ENCODE peak calls at places on chromosomes 4 and X, in four cellular contexts. X is fibroblast of lung, N is GM12865, P is progenitor cell of endocrine pancreas. S is an unnamed sample.

GRCh38 chrX:39491548-39492297 is 606.0 kb downstream of the BCOR start:
- DNase-seq in X (no peak), N (peak), P (no peak), S (peak)

GRCh38 chr4:167578906-167579305 is 344.6 kb upstream of the SPOCK3 start:
- DNase-seq in X (no peak), N (no peak), P (no peak), S (no peak)

GRCh38 chr4:16991455-16991854 is 93.0 kb upstream of the LDB2 start:
- DNase-seq in X (no peak), N (no peak), P (no peak), S (no peak)

GRCh38 chr4:121784975-121785374 is 16.1 kb upstream of the EXOSC9 start:
- DNase-seq in X (peak), N (no peak), P (no peak), S (no peak)

GRCh38 chr4:111802191-111802590 is 343.1 kb upstream of the FAM241A start:
- DNase-seq in X (peak), N (no peak), P (no peak), S (no peak)

GRCh38 chrX:106891762-106892161 is 11.4 kb downstream of the RIPPLY1 start:
- DNase-seq in X (no peak), N (no peak), P (no peak), S (no peak)

GRCh38 chr4:22434895-22435294 is 81.0 kb downstream of the ADGRA3 start:
- DNase-seq in X (peak), N (peak), P (no peak), S (peak)

GRCh38 chr4:79331126-79331876 is 5.4 kb upstream of the NAA11 start:
- DNase-seq in X (peak), N (peak), P (no peak), S (no peak)

GRCh38 chr4:169005453-169006099 is 4.5 kb downstream of the CBR4 start:
- DNase-seq in X (peak), N (peak), P (no peak), S (no peak)
- TF ChIP-seq CTCF in X (no peak), N (peak), P (peak), S (peak)

GRCh38 chrX:64321507-64321906 is 73.7 kb downstream of the MTMR8 start:
- DNase-seq in X (no peak), N (no peak), P (no peak), S (no peak)
- TF ChIP-seq CTCF in X (no peak), N (no peak), P (no peak), S (no peak)

DNA sequence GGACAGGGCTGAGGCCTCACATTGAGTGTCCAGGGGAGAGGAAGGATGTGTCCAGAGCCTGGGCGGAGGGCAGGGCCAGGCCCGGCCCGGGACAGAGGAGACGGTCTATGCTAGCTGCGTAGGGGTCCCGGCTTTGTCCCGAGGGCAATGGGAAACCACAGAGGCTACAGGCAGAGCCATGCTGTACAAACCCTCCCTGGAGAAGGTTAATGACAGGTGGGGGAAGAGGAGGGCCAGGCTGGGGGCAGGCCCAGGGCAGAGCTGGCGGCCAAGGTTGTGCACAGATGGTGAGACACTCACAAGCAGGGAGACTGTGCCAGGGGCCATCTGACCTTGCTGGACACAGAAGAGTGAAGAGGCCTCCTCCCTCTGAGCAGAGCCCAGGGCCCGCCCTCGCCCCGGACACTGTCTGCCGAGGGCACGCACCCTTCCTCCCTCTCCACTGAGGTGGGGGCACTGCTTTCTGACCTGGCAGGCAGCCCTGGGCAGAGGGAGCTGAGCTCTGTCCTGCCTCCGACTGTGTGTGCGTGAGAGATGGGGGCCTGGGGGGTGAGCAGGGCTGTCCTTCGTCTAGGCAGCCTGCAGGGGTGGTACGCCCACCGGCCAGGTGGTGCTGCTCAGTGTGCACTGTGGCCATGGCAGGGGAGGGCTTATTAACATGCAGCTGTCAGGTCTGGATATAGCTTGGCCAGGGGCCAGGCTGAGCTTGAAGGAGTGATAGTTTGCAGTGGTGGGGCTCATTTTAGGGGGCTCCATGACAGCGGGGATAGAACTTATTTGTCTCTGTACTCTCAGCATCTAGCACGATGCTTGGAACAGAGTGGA is 75.7 kb upstream of the LRPAP1 start:
- DNase-seq in X (no peak), N (no peak), P (no peak), S (no peak)
- TF ChIP-seq CTCF in X (no peak), N (no peak), P (no peak), S (no peak)

DNA sequence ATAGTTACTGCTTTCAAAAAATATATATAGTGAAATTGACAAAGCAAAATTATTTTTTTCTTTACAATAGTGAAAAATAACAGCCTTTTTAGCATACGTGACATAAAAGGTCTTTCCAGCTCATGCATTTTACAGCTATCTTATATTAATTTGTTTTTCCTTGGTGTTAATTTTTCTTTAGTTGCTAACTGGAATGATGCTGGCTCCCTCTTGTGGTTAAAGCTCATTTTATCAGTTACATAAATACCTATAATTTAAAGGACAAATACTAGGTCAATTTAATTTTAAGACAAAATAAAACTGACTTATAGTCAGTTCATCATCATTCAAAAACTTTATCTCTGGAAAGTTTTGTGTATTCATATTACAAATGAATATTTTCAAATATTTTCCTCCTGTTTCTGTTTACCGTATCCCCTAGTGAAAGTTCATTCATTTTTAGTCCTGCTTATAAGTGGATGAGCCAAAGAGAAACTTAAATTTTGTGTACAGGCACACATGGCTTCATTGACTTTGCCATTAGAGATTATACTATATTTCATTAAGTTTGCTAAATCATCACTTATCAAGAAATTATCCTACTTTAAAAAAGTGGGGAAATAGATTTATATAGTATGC is 9.9 kb upstream of the ANAPC4 start:
- DNase-seq in X (peak), N (peak), P (no peak), S (no peak)
- TF ChIP-seq CTCF in X (peak), N (peak), P (peak), S (peak)

GRCh38 chr4:94011190-94011589 is 182.6 kb downstream of the ATOH1 start:
- DNase-seq in X (no peak), N (no peak), P (no peak), S (no peak)

GRCh38 chr4:94014484-94015136 is 186.1 kb downstream of the ATOH1 start:
- DNase-seq in X (no peak), N (no peak), P (no peak), S (no peak)

DNA sequence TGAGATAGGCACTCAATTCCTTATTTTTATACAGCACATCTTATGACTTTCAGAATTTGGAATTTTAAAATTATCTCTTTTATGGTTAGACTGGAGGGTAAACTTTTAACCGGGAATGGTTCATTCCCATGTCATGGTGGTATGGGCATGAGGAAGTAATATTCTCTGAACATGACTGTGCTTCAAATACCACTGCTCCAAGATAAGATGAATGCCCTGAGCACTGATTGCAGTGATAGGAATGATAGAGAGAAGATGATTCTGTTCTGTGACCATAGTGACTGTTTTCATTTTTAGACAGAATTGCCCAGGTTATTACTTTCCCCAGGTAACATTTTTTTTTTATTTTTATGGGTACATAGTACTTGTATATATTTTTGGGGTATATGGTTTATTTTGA is 187.4 kb downstream of the ATOH1 start:
- DNase-seq in X (no peak), N (no peak), P (no peak), S (no peak)
- TF ChIP-seq CTCF in X (no peak), N (no peak), P (no peak), S (no peak)

DNA sequence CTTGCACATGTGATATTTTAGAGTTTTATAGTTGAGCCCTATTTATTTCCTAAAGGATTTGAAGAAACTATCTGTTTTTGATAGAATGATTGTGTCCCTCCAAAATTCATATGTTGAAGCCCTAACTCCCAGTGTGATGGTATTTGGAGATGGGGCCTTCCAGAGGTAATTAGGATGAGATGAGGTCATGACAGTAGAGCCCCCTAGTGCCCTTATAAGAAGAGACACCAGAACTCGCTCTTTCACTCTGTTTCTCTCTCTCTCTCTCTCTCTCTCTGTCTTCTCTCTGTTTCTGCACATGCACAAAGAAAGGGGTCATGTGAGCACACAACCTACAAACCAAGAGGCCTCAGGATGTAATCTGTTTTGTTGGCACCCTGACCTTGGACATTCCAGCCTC is 921.9 kb upstream of the DIAPH2 start:
- DNase-seq in X (no peak), N (no peak), P (no peak), S (no peak)
- TF ChIP-seq CTCF in X (no peak), N (no peak), P (peak), S (no peak)

DNA sequence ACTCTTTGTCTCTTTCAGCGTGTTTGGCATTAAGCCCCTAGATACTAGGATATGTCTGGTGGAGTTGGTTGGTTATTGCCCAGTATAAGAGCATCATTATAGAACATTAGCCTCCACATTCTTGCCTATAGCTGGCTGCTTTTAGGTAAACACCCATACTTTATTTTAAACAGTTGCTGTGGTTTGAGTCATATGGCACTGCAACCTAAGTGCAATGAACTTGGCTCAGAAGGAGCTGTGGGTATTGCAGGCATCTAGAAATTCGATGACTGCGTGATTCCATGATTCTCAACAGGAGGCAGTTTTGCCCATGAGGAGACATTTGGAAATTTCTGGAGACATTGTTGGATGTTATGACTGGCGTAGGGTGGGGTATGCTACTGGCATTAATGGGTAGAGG is 49.5 kb downstream of the DCLK2 start:
- DNase-seq in X (peak), N (no peak), P (no peak), S (no peak)
- TF ChIP-seq CTCF in X (no peak), N (no peak), P (no peak), S (no peak)

DNA sequence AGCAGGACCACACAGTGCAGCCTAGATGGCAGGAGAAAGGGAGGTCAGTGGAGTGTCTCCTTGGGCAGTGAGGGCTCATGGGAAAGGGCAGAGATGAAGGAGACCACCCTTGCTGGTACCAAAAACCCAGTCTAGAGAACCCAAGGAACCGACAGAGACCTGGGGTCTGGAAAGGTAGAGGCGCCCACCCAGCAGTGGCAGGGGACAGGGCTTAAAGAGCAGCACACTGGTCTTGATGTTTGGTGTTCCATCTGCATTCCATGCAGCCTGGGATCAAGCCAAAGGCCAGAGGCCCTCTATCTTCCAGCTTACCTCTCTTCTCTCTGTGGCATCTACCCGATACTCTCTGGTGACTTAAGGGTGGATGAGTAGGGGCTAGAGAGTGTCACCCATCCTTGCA is 127.5 kb downstream of the PJA1 start:
- DNase-seq in X (no peak), N (no peak), P (peak), S (no peak)
- TF ChIP-seq CTCF in X (no peak), N (no peak), P (no peak), S (no peak)

DNA sequence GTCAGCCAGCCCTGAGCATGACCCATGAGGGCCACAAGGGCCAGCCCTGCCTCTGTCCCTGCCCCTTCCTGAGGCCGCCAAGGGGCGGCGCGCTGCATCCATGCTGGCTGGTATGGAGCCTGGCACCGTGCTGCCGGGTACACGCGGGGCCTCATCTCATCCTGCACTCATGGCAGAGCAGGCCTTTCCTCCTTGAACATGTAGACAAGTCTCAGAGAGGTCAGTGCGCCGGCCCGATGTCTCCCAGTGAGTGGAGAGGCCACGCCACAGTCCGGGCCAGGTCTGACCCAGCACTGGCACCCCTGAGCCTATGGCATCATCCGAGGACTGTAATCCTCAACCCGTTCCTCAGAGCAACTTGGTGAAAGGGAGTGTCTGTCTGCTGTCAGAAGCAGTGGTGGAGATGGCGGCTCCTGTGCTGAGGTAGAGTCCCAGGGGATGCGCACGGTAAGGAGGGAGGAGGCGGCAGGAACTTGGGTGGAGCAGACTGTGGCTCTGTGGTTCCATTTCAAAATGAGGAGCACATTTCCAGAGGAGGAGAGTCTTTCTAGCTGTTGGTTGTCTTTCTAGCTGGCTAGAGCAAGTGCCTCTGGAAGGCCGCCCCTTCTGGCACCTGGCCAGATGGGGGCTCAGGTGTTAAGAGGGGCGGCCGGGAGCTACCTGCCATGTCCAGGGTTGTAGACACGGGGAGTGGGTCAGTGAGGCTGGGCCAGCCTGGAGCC is 32.8 kb downstream of the TRMT44 start:
- DNase-seq in X (no peak), N (no peak), P (no peak), S (no peak)
- TF ChIP-seq CTCF in X (peak), N (no peak), P (no peak), S (no peak)